ENCODE peak calls at places on chromosomes 11 and 22, in six cellular contexts. One of them, this sample, is unnamed.

GRCh38 chr11:134393638-134394037 is 18.4 kb downstream of the B3GAT1 start:
- DNase-seq in stimulated activated CD4-positive, alpha-beta T cell treated with anti-CD3 and anti-CD28 coated beads, Interleukin-15, amount 100 ng/mL, for 48 hours: no peak
- DNase-seq in nucleus accumbens: no peak
- DNase-seq in dermis blood vessel endothelial cell: no peak
- DNase-seq in HTR-8/SVneo: no peak
- DNase-seq in stimulated activated CD8-positive, alpha-beta memory T cell treated with anti-CD3 and anti-CD28 coated beads, Interleukin-4, amount 100 ng/mL, for 4 hours: no peak
- DNase-seq in this sample: no peak

GRCh38 chr22:25091449-25091848 is 108.2 kb upstream of the CRYBB3 start:
- DNase-seq in stimulated activated CD4-positive, alpha-beta T cell treated with anti-CD3 and anti-CD28 coated beads, Interleukin-15, amount 100 ng/mL, for 48 hours: no peak
- DNase-seq in nucleus accumbens: no peak
- DNase-seq in dermis blood vessel endothelial cell: peak
- DNase-seq in HTR-8/SVneo: no peak
- DNase-seq in stimulated activated CD8-positive, alpha-beta memory T cell treated with anti-CD3 and anti-CD28 coated beads, Interleukin-4, amount 100 ng/mL, for 4 hours: no peak
- DNase-seq in this sample: no peak

GRCh38 chr22:19503367-19503766 is 20.8 kb downstream of the CLDN5 start:
- DNase-seq in stimulated activated CD4-positive, alpha-beta T cell treated with anti-CD3 and anti-CD28 coated beads, Interleukin-15, amount 100 ng/mL, for 48 hours: no peak
- DNase-seq in nucleus accumbens: no peak
- DNase-seq in dermis blood vessel endothelial cell: no peak
- DNase-seq in HTR-8/SVneo: no peak
- DNase-seq in stimulated activated CD8-positive, alpha-beta memory T cell treated with anti-CD3 and anti-CD28 coated beads, Interleukin-4, amount 100 ng/mL, for 4 hours: no peak
- DNase-seq in this sample: no peak

GRCh38 chr11:17645190-17645970 is 74.0 kb upstream of the MYOD1 start:
- DNase-seq in stimulated activated CD4-positive, alpha-beta T cell treated with anti-CD3 and anti-CD28 coated beads, Interleukin-15, amount 100 ng/mL, for 48 hours: no peak
- DNase-seq in nucleus accumbens: no peak
- DNase-seq in dermis blood vessel endothelial cell: no peak
- DNase-seq in HTR-8/SVneo: no peak
- DNase-seq in stimulated activated CD8-positive, alpha-beta memory T cell treated with anti-CD3 and anti-CD28 coated beads, Interleukin-4, amount 100 ng/mL, for 4 hours: no peak
- DNase-seq in this sample: no peak

GRCh38 chr11:132718711-132719641 is 813.3 kb downstream of the OPCML start:
- DNase-seq in stimulated activated CD4-positive, alpha-beta T cell treated with anti-CD3 and anti-CD28 coated beads, Interleukin-15, amount 100 ng/mL, for 48 hours: peak
- DNase-seq in nucleus accumbens: no peak
- DNase-seq in dermis blood vessel endothelial cell: no peak
- DNase-seq in HTR-8/SVneo: no peak
- DNase-seq in stimulated activated CD8-positive, alpha-beta memory T cell treated with anti-CD3 and anti-CD28 coated beads, Interleukin-4, amount 100 ng/mL, for 4 hours: no peak
- DNase-seq in this sample: no peak

GRCh38 chr11:130719516-130719915 is 196.8 kb downstream of the SNX19 start:
- DNase-seq in stimulated activated CD4-positive, alpha-beta T cell treated with anti-CD3 and anti-CD28 coated beads, Interleukin-15, amount 100 ng/mL, for 48 hours: no peak
- DNase-seq in nucleus accumbens: no peak
- DNase-seq in dermis blood vessel endothelial cell: no peak
- DNase-seq in HTR-8/SVneo: peak
- DNase-seq in stimulated activated CD8-positive, alpha-beta memory T cell treated with anti-CD3 and anti-CD28 coated beads, Interleukin-4, amount 100 ng/mL, for 4 hours: no peak
- DNase-seq in this sample: no peak

GRCh38 chr11:37468344-37468743 is 870.3 kb upstream of the RAG2 start:
- DNase-seq in stimulated activated CD4-positive, alpha-beta T cell treated with anti-CD3 and anti-CD28 coated beads, Interleukin-15, amount 100 ng/mL, for 48 hours: no peak
- DNase-seq in nucleus accumbens: no peak
- DNase-seq in dermis blood vessel endothelial cell: no peak
- DNase-seq in HTR-8/SVneo: no peak
- DNase-seq in stimulated activated CD8-positive, alpha-beta memory T cell treated with anti-CD3 and anti-CD28 coated beads, Interleukin-4, amount 100 ng/mL, for 4 hours: no peak
- DNase-seq in this sample: no peak

GRCh38 chr11:33721291-33721840 is 14.9 kb downstream of the CD59 start:
- DNase-seq in stimulated activated CD4-positive, alpha-beta T cell treated with anti-CD3 and anti-CD28 coated beads, Interleukin-15, amount 100 ng/mL, for 48 hours: no peak
- DNase-seq in nucleus accumbens: no peak
- DNase-seq in dermis blood vessel endothelial cell: peak
- DNase-seq in HTR-8/SVneo: no peak
- DNase-seq in stimulated activated CD8-positive, alpha-beta memory T cell treated with anti-CD3 and anti-CD28 coated beads, Interleukin-4, amount 100 ng/mL, for 4 hours: no peak
- DNase-seq in this sample: peak

GRCh38 chr11:12050470-12050891 is 42.1 kb upstream of the DKK3 start:
- DNase-seq in stimulated activated CD4-positive, alpha-beta T cell treated with anti-CD3 and anti-CD28 coated beads, Interleukin-15, amount 100 ng/mL, for 48 hours: no peak
- DNase-seq in nucleus accumbens: no peak
- DNase-seq in dermis blood vessel endothelial cell: no peak
- DNase-seq in HTR-8/SVneo: no peak
- DNase-seq in stimulated activated CD8-positive, alpha-beta memory T cell treated with anti-CD3 and anti-CD28 coated beads, Interleukin-4, amount 100 ng/mL, for 4 hours: no peak
- DNase-seq in this sample: no peak

GRCh38 chr11:35246725-35247124 is 107.8 kb downstream of the CD44 start:
- DNase-seq in stimulated activated CD4-positive, alpha-beta T cell treated with anti-CD3 and anti-CD28 coated beads, Interleukin-15, amount 100 ng/mL, for 48 hours: no peak
- DNase-seq in nucleus accumbens: no peak
- DNase-seq in dermis blood vessel endothelial cell: no peak
- DNase-seq in HTR-8/SVneo: no peak
- DNase-seq in stimulated activated CD8-positive, alpha-beta memory T cell treated with anti-CD3 and anti-CD28 coated beads, Interleukin-4, amount 100 ng/mL, for 4 hours: no peak
- DNase-seq in this sample: no peak

GRCh38 chr11:68977781-68978625 is 2.8 kb downstream of the MRGPRD start:
- DNase-seq in stimulated activated CD4-positive, alpha-beta T cell treated with anti-CD3 and anti-CD28 coated beads, Interleukin-15, amount 100 ng/mL, for 48 hours: no peak
- DNase-seq in nucleus accumbens: no peak
- DNase-seq in dermis blood vessel endothelial cell: no peak
- DNase-seq in HTR-8/SVneo: no peak
- DNase-seq in stimulated activated CD8-positive, alpha-beta memory T cell treated with anti-CD3 and anti-CD28 coated beads, Interleukin-4, amount 100 ng/mL, for 4 hours: no peak
- DNase-seq in this sample: no peak

GRCh38 chr11:117183724-117184349 is 5.3 kb downstream of the SIDT2 start:
- DNase-seq in stimulated activated CD4-positive, alpha-beta T cell treated with anti-CD3 and anti-CD28 coated beads, Interleukin-15, amount 100 ng/mL, for 48 hours: no peak
- DNase-seq in nucleus accumbens: no peak
- DNase-seq in dermis blood vessel endothelial cell: no peak
- DNase-seq in HTR-8/SVneo: no peak
- DNase-seq in stimulated activated CD8-positive, alpha-beta memory T cell treated with anti-CD3 and anti-CD28 coated beads, Interleukin-4, amount 100 ng/mL, for 4 hours: no peak
- DNase-seq in this sample: no peak

GRCh38 chr11:133174013-133174412 is 358.3 kb downstream of the OPCML start:
- DNase-seq in stimulated activated CD4-positive, alpha-beta T cell treated with anti-CD3 and anti-CD28 coated beads, Interleukin-15, amount 100 ng/mL, for 48 hours: no peak
- DNase-seq in nucleus accumbens: no peak
- DNase-seq in dermis blood vessel endothelial cell: no peak
- DNase-seq in HTR-8/SVneo: no peak
- DNase-seq in stimulated activated CD8-positive, alpha-beta memory T cell treated with anti-CD3 and anti-CD28 coated beads, Interleukin-4, amount 100 ng/mL, for 4 hours: no peak
- DNase-seq in this sample: no peak

GRCh38 chr22:25754527-25755202 is 12.7 kb downstream of the MYO18B start:
- DNase-seq in stimulated activated CD4-positive, alpha-beta T cell treated with anti-CD3 and anti-CD28 coated beads, Interleukin-15, amount 100 ng/mL, for 48 hours: no peak
- DNase-seq in nucleus accumbens: no peak
- DNase-seq in dermis blood vessel endothelial cell: peak
- DNase-seq in HTR-8/SVneo: peak
- DNase-seq in stimulated activated CD8-positive, alpha-beta memory T cell treated with anti-CD3 and anti-CD28 coated beads, Interleukin-4, amount 100 ng/mL, for 4 hours: no peak
- DNase-seq in this sample: no peak

GRCh38 chr22:30704978-30705377 is 10.3 kb downstream of the OSBP2 start:
- DNase-seq in stimulated activated CD4-positive, alpha-beta T cell treated with anti-CD3 and anti-CD28 coated beads, Interleukin-15, amount 100 ng/mL, for 48 hours: no peak
- DNase-seq in nucleus accumbens: no peak
- DNase-seq in dermis blood vessel endothelial cell: no peak
- DNase-seq in HTR-8/SVneo: no peak
- DNase-seq in stimulated activated CD8-positive, alpha-beta memory T cell treated with anti-CD3 and anti-CD28 coated beads, Interleukin-4, amount 100 ng/mL, for 4 hours: no peak
- DNase-seq in this sample: peak

GRCh38 chr22:38777087-38777671 is 16.8 kb downstream of the DNAL4 start:
- DNase-seq in stimulated activated CD4-positive, alpha-beta T cell treated with anti-CD3 and anti-CD28 coated beads, Interleukin-15, amount 100 ng/mL, for 48 hours: no peak
- DNase-seq in nucleus accumbens: no peak
- DNase-seq in dermis blood vessel endothelial cell: no peak
- DNase-seq in HTR-8/SVneo: no peak
- DNase-seq in stimulated activated CD8-positive, alpha-beta memory T cell treated with anti-CD3 and anti-CD28 coated beads, Interleukin-4, amount 100 ng/mL, for 4 hours: no peak
- DNase-seq in this sample: no peak

GRCh38 chr22:39297490-39298193 is 21.8 kb downstream of the RPL3 start:
- DNase-seq in stimulated activated CD4-positive, alpha-beta T cell treated with anti-CD3 and anti-CD28 coated beads, Interleukin-15, amount 100 ng/mL, for 48 hours: no peak
- DNase-seq in nucleus accumbens: no peak
- DNase-seq in dermis blood vessel endothelial cell: no peak
- DNase-seq in HTR-8/SVneo: no peak
- DNase-seq in stimulated activated CD8-positive, alpha-beta memory T cell treated with anti-CD3 and anti-CD28 coated beads, Interleukin-4, amount 100 ng/mL, for 4 hours: no peak
- DNase-seq in this sample: no peak

GRCh38 chr22:44545773-44546172 is 47.7 kb upstream of the RTL6 start:
- DNase-seq in stimulated activated CD4-positive, alpha-beta T cell treated with anti-CD3 and anti-CD28 coated beads, Interleukin-15, amount 100 ng/mL, for 48 hours: no peak
- DNase-seq in nucleus accumbens: no peak
- DNase-seq in dermis blood vessel endothelial cell: no peak
- DNase-seq in HTR-8/SVneo: no peak
- DNase-seq in stimulated activated CD8-positive, alpha-beta memory T cell treated with anti-CD3 and anti-CD28 coated beads, Interleukin-4, amount 100 ng/mL, for 4 hours: no peak
- DNase-seq in this sample: no peak

This sample was measured in NK-92 treated with Interleukin-12 subunit alpha and Interleukin-12 subunit beta, amount 100 ng/mL, for 24 hours.